ENCODE peak calls at places on chromosomes 5 and 9, in six cellular contexts. U is HepG2, V is endothelial cell of umbilical vein, P is HCT116, B is GM12878, N is H1. K is an unnamed sample.

GRCh38 chr5:14156611-14157493 is 13.7 kb downstream of the TRIO start:
- DNase-seq in U (peak; percentile 34), V (peak; percentile 91), P (peak; percentile 32), B (peak; percentile 67), N (no peak), K (no peak)

GRCh38 chr5:121867403-121867802 is 15.7 kb downstream of the FTMT start:
- DNase-seq in U (no peak), V (no peak), P (no peak), B (no peak), N (no peak), K (no peak)

GRCh38 chr9:99660191-99660636 is 161.5 kb upstream of the NR4A3 start:
- DNase-seq in U (no peak), V (no peak), P (no peak), B (peak; percentile 78), N (no peak), K (no peak)

GRCh38 chr9:93582115-93582514 is 5.7 kb downstream of the PHF2 start:
- DNase-seq in U (peak; percentile 47), V (no peak), P (no peak), B (no peak), N (no peak), K (no peak)

GRCh38 chr9:35730486-35730854 is 1.5 kb downstream of the TLN1 start:
- DNase-seq in U (no peak), V (no peak), P (no peak), B (no peak), N (no peak), K (no peak)

GRCh38 chr5:163916376-163916775 is 411.0 kb downstream of the MAT2B start:
- DNase-seq in U (no peak), V (peak; percentile 22), P (no peak), B (peak; percentile 73), N (no peak), K (no peak)

GRCh38 chr5:107557051-107557658 is 113.6 kb downstream of the EFNA5 start:
- DNase-seq in U (no peak), V (no peak), P (peak; percentile 59), B (no peak), N (no peak), K (no peak)

GRCh38 chr9:81396528-81396927 is 292.8 kb downstream of the TLE1 start:
- DNase-seq in U (no peak), V (no peak), P (no peak), B (no peak), N (no peak), K (no peak)

GRCh38 chr5:160118349-160119141 is 705 bp downstream of the PWWP2A start:
- DNase-seq in U (no peak), V (no peak), P (no peak), B (no peak), N (peak; percentile 46), K (no peak)

GRCh38 chr5:133112026-133112660 is 60.3 kb downstream of the HSPA4 start:
- DNase-seq in U (no peak), V (no peak), P (no peak), B (no peak), N (peak; percentile 33), K (no peak)

GRCh38 chr5:21862986-21863385 is 990.2 kb downstream of the CDH12 start:
- DNase-seq in U (no peak), V (no peak), P (no peak), B (no peak), N (no peak), K (no peak)

GRCh38 chr5:81755320-81755719 is 4.4 kb upstream of the SSBP2 start:
- DNase-seq in U (peak; percentile 20), V (peak; percentile 64), P (peak; percentile 47), B (no peak), N (no peak), K (no peak)

GRCh38 chr9:87682618-87683017 is 43.3 kb upstream of the CTSL start:
- DNase-seq in U (no peak), V (no peak), P (no peak), B (no peak), N (no peak), K (no peak)

GRCh38 chr5:473344-474192 is 30.6 kb downstream of the EXOC3 start:
- DNase-seq in U (peak; percentile 27), V (peak; percentile 24), P (no peak), B (no peak), N (peak; percentile 70), K (no peak)

GRCh38 chr9:9521033-9521779 is 1091.6 kb downstream of the PTPRD start:
- DNase-seq in U (no peak), V (no peak), P (no peak), B (no peak), N (no peak), K (no peak)

GRCh38 chr5:124744170-124744911 is 2.1 kb downstream of the ZNF608 start:
- DNase-seq in U (no peak), V (peak; percentile 64), P (no peak), B (no peak), N (peak; percentile 57), K (no peak)

GRCh38 chr5:171852255-171852681 is 66.7 kb downstream of the SMIM23 start:
- DNase-seq in U (no peak), V (no peak), P (no peak), B (no peak), N (no peak), K (no peak)

GRCh38 chr5:44952376-44952775 is 143.6 kb downstream of the MRPS30 start:
- DNase-seq in U (peak; percentile 18), V (peak; percentile 54), P (peak; percentile 51), B (peak; percentile 5), N (no peak), K (no peak)

GRCh38 chr5:141637693-141638419 is 1.1 kb downstream of the RELL2 start:
- DNase-seq in U (peak; percentile 37), V (peak; percentile 63), P (no peak), B (no peak), N (peak; percentile 91), K (no peak)

GRCh38 chr5:15474143-15474719 is 25.7 kb upstream of the FBXL7 start:
- DNase-seq in U (no peak), V (no peak), P (no peak), B (no peak), N (no peak), K (no peak)

GRCh38 chr9:131417264-131418142 is 23.6 kb downstream of the PRRC2B start:
- DNase-seq in U (no peak), V (no peak), P (no peak), B (peak; percentile 21), N (no peak), K (no peak)

GRCh38 chr5:144328505-144328904 is 157.8 kb downstream of the KCTD16 start:
- DNase-seq in U (no peak), V (no peak), P (no peak), B (no peak), N (no peak), K (no peak)

GRCh38 chr5:112548246-112548982 is 129.3 kb upstream of the EPB41L4A start:
- DNase-seq in U (no peak), V (peak; percentile 22), P (no peak), B (no peak), N (no peak), K (no peak)

GRCh38 chr5:170907758-170908157 is 45.9 kb downstream of the RANBP17 start:
- DNase-seq in U (no peak), V (no peak), P (peak; percentile 10), B (no peak), N (no peak), K (no peak)

GRCh38 chr5:180816608-180817534 is 14.3 kb upstream of the MGAT1 start:
- DNase-seq in U (no peak), V (peak; percentile 83), P (no peak), B (no peak), N (no peak), K (no peak)

GRCh38 chr5:180815241-180816031 is 12.8 kb upstream of the MGAT1 start:
- DNase-seq in U (no peak), V (no peak), P (no peak), B (no peak), N (no peak), K (no peak)

GRCh38 chr5:180818942-180819341 is 16.3 kb upstream of the MGAT1 start:
- DNase-seq in U (no peak), V (no peak), P (no peak), B (no peak), N (no peak), K (no peak)

GRCh38 chr5:180818275-180818674 is 15.7 kb upstream of the MGAT1 start:
- DNase-seq in U (no peak), V (no peak), P (no peak), B (no peak), N (no peak), K (no peak)

DNA sequence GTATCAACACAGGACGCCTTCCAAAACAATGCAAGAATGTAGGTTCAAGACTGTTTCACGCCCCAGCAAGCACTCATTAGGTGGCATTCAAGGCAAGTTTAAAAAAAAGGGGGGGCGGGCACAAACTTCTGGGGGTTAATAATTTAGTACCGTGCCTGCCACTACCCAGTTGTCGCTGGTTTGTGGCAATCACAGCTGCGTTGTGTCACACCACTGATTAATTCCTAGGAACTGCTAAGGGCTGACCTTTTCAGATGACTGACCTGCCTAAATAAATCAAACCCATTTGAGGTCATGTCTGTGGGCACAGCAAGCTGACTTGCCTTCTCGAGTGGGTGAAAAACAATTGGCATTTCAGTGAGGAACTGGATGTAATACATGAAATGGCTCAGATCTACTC is 15.2 kb upstream of the MGAT1 start:
- DNase-seq in U (no peak), V (no peak), P (no peak), B (no peak), N (no peak), K (no peak)
- TF ChIP-seq POLR2AphosphoS5 in U (no peak), V (no peak), P (no peak), B (no peak), N (no peak), K (no peak)

GRCh38 chr5:165188555-165189260 is 1683.3 kb downstream of the MAT2B start:
- DNase-seq in U (no peak), V (no peak), P (no peak), B (no peak), N (no peak), K (no peak)
- H3K9ac ChIP-seq in U (no peak overlapping the region), V (no peak overlapping the region), P (no peak overlapping the region), B (no peak overlapping the region), N (no peak overlapping the region), K (no peak overlapping the region)

DNA sequence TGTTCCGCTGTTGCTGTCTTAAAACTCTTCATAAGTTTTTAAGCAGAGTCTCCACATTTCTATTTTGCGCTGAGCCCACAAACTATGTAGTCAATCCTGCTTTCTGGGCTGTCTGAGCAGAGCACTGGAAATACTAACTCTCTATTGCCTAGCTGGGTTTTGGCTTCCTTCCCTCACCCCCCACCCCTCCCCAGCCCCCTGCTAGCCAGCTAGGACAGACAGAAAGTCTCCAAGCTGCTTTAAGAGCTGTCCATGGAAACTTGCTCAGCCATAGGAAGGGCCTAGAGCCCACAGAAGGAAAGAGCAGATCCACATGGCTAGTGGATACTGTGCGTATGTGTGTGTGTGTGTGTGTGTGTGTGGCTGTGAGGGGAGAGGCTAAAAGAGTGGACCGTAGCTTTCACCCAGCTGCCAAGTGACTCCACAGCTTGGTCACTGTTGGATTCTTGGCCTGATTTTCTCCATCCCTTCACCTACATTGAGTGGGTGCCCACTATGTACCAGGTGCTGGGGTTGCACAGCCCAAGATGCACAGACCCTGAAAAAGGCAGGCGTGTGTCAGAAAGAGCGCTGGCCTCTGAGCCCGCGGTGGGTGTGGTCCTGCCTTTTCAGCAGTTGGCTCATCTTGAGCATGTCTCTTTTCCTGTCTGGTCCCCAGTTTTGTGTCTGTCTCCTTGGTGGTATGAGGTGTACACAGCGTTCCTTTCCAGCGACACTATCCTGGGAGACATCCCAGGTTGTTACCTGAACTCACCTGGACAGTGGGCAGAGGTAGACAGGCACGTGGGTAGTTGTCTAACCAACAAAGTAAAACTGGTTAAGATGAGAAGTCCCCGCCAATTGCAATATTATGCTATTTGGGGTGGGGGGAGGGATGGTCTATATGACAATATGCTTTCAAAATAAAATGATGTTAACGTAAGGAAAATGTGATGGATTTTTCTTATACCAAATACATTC is 5.4 kb upstream of the NKX2-5 start:
- DNase-seq in U (no peak), V (no peak), P (no peak), B (no peak), N (no peak), K (no peak)
- TF ChIP-seq EZH2 in U (no peak), V (peak; percentile 28), P (no peak), B (no peak), N (peak; percentile 65), K (no peak)

GRCh38 chr9:104896131-104896530 is 31.8 kb downstream of the ABCA1 start:
- DNase-seq in U (no peak), V (no peak), P (no peak), B (no peak), N (no peak), K (no peak)
- TF ChIP-seq POLR2AphosphoS5 in U (no peak), V (no peak), P (no peak), B (no peak), N (no peak), K (no peak)